ENCODE peak calls at places on chromosomes 2 and 18, in six cellular contexts. W is H54; Q is effector memory CD8-positive, alpha-beta T cell; B is fibroblast of mammary gland; M is fibroblast of lung; S is NCI-H1048. V is an unnamed sample.

GRCh38 chr2:201966691-201967388 is 66.8 kb upstream of the FZD7 start:
- DNase-seq in W (no peak), Q (no peak), B (no peak), M (no peak), S (no peak), V (no peak)

GRCh38 chr2:98559581-98559980 is 48.7 kb downstream of the COA5 start:
- DNase-seq in W (no peak), Q (no peak), B (no peak), M (no peak), S (no peak), V (no peak)

GRCh38 chr2:28558918-28559317 is 63.1 kb downstream of the PLB1 start:
- DNase-seq in W (no peak), Q (no peak), B (peak), M (peak), S (no peak), V (no peak)

GRCh38 chr18:48028716-48029115 is 98.3 kb upstream of the SMAD2 start:
- DNase-seq in W (no peak), Q (no peak), B (no peak), M (no peak), S (no peak), V (no peak)

GRCh38 chr2:180573951-180574350 is 406.5 kb upstream of the UBE2E3 start:
- DNase-seq in W (peak), Q (no peak), B (no peak), M (no peak), S (no peak), V (no peak)

GRCh38 chr18:3495691-3496090 is 45.7 kb downstream of the TGIF1 start:
- DNase-seq in W (no peak), Q (no peak), B (no peak), M (no peak), S (no peak), V (no peak)

GRCh38 chr2:47518497-47519146 is 115.7 kb downstream of the MSH2 start:
- DNase-seq in W (no peak), Q (no peak), B (no peak), M (no peak), S (no peak), V (no peak)

GRCh38 chr2:105712166-105712915 is 32.4 kb upstream of the NCK2 start:
- DNase-seq in W (no peak), Q (no peak), B (peak), M (peak), S (no peak), V (peak)

GRCh38 chr18:58287626-58288289 is 243.7 kb downstream of the NEDD4L start:
- DNase-seq in W (no peak), Q (no peak), B (no peak), M (no peak), S (no peak), V (no peak)

GRCh38 chr2:40168546-40168945 is 283.3 kb downstream of the SLC8A1 start:
- DNase-seq in W (no peak), Q (no peak), B (no peak), M (no peak), S (no peak), V (no peak)

GRCh38 chr2:172113617-172114016 is 10.9 kb upstream of the DLX2 start:
- DNase-seq in W (no peak), Q (no peak), B (peak), M (peak), S (no peak), V (no peak)

GRCh38 chr2:240965905-240966456 is 32.4 kb upstream of the SNED1 start:
- DNase-seq in W (no peak), Q (no peak), B (no peak), M (no peak), S (no peak), V (no peak)

GRCh38 chr2:74048843-74049519 is 64.3 kb downstream of the TET3 start:
- DNase-seq in W (no peak), Q (no peak), B (no peak), M (no peak), S (no peak), V (no peak)

GRCh38 chr2:38966678-38967077 is 77.0 kb downstream of the ARHGEF33 start:
- DNase-seq in W (no peak), Q (no peak), B (no peak), M (no peak), S (no peak), V (no peak)

GRCh38 chr2:195580156-195580555 is 76.9 kb upstream of the SLC39A10 start:
- DNase-seq in W (no peak), Q (no peak), B (no peak), M (no peak), S (no peak), V (no peak)

GRCh38 chr2:216606551-216607527 is 26.4 kb upstream of the IGFBP2 start:
- DNase-seq in W (no peak), Q (peak), B (no peak), M (no peak), S (no peak), V (no peak)

GRCh38 chr2:199410130-199410529 is 47.6 kb downstream of the SATB2 start:
- DNase-seq in W (no peak), Q (no peak), B (peak), M (no peak), S (no peak), V (no peak)

GRCh38 chr2:164599954-164600589 is 21.2 kb downstream of the GRB14 start:
- DNase-seq in W (peak), Q (no peak), B (peak), M (peak), S (peak), V (peak)

GRCh38 chr2:79715328-79715727 is 202.5 kb downstream of the CTNNA2 start:
- DNase-seq in W (no peak), Q (no peak), B (no peak), M (peak), S (no peak), V (no peak)

GRCh38 chr2:155600296-155600695 is 732.2 kb downstream of the NR4A2 start:
- DNase-seq in W (no peak), Q (no peak), B (no peak), M (no peak), S (no peak), V (no peak)

GRCh38 chr18:45066210-45066609 is 385.5 kb downstream of the SETBP1 start:
- DNase-seq in W (no peak), Q (no peak), B (no peak), M (no peak), S (no peak), V (no peak)

GRCh38 chr18:49898421-49898820 is 85.1 kb upstream of the ACAA2 start:
- DNase-seq in W (peak), Q (peak), B (peak), M (peak), S (no peak), V (no peak)

GRCh38 chr2:127541849-127542630 is 6.6 kb downstream of the MYO7B start:
- DNase-seq in W (no peak), Q (no peak), B (peak), M (no peak), S (no peak), V (no peak)

GRCh38 chr2:202989749-202990148 is 24.9 kb upstream of the NBEAL1 start:
- DNase-seq in W (no peak), Q (no peak), B (no peak), M (no peak), S (no peak), V (no peak)

V was measured in keratinocyte.